ENCODE peak calls at places on chromosomes 16 and 17, in nine cellular contexts. M, A, D, P, E, Z, R, O and F are unnamed samples.

GRCh38 chr16:12661656-12662172 is 142.0 kb downstream of the CPPED1 start:
- DNase-seq in M (peak), A (peak), D (no peak), P (peak), E (no peak), Z (no peak), R (no peak), O (peak), F (no peak)

GRCh38 chr16:15427648-15428239 is 6.6 kb upstream of the BMERB1 start:
- DNase-seq in M (peak), A (peak), D (peak), P (peak), E (peak), Z (peak), R (peak), O (no peak), F (peak)

GRCh38 chr17:41019415-41019814 is 7.6 kb downstream of the KRTAP1-5 start:
- DNase-seq in M (no peak), A (no peak), D (no peak), P (no peak), E (no peak), Z (no peak), R (no peak), O (no peak), F (no peak)

GRCh38 chr17:80307994-80308671 is 47.5 kb downstream of the RNF213 start:
- DNase-seq in M (no peak), A (no peak), D (no peak), P (no peak), E (no peak), Z (no peak), R (no peak), O (no peak), F (no peak)

GRCh38 chr16:83015871-83016270 is 389.1 kb downstream of the CDH13 start:
- DNase-seq in M (no peak), A (no peak), D (no peak), P (no peak), E (no peak), Z (no peak), R (no peak), O (no peak), F (no peak)

GRCh38 chr16:14310519-14310991 is 239.4 kb downstream of the MRTFB start:
- DNase-seq in M (peak), A (no peak), D (no peak), P (peak), E (no peak), Z (peak), R (no peak), O (no peak), F (no peak)

GRCh38 chr17:50346313-50347086 is 574 bp downstream of the XYLT2 start:
- DNase-seq in M (no peak), A (peak), D (no peak), P (peak), E (peak), Z (peak), R (no peak), O (peak), F (no peak)

GRCh38 chr16:49369638-49370219 is 3.9 kb upstream of the C16orf78 start:
- DNase-seq in M (no peak), A (no peak), D (no peak), P (no peak), E (no peak), Z (no peak), R (no peak), O (no peak), F (no peak)

GRCh38 chr17:4893721-4894560 is 5.4 kb upstream of the C17orf107 start:
- DNase-seq in M (no peak), A (no peak), D (no peak), P (no peak), E (no peak), Z (no peak), R (no peak), O (no peak), F (no peak)

GRCh38 chr17:1779571-1780074 is 17.8 kb downstream of the SERPINF1 start:
- DNase-seq in M (peak), A (peak), D (peak), P (no peak), E (peak), Z (no peak), R (no peak), O (peak), F (peak)

GRCh38 chr17:14201087-14201486 is 35.6 kb downstream of the CDRT15 start:
- DNase-seq in M (peak), A (no peak), D (no peak), P (no peak), E (no peak), Z (no peak), R (no peak), O (no peak), F (no peak)

GRCh38 chr17:78965369-78965982 is 14.2 kb downstream of the LGALS3BP start:
- DNase-seq in M (no peak), A (no peak), D (no peak), P (no peak), E (no peak), Z (no peak), R (no peak), O (no peak), F (no peak)

GRCh38 chr17:50056217-50056960 is 479 bp downstream of the ITGA3 start:
- DNase-seq in M (peak), A (peak), D (peak), P (peak), E (peak), Z (peak), R (peak), O (no peak), F (peak)

GRCh38 chr17:27558341-27558740 is 72.6 kb upstream of the LGALS9 start:
- DNase-seq in M (no peak), A (no peak), D (no peak), P (no peak), E (no peak), Z (no peak), R (no peak), O (no peak), F (no peak)

GRCh38 chr16:67949645-67950044 is 5.7 kb upstream of the LCAT start:
- DNase-seq in M (no peak), A (no peak), D (no peak), P (no peak), E (peak), Z (no peak), R (no peak), O (no peak), F (no peak)
- TF ChIP-seq CTCF in M (no peak), A (no peak), D (no peak), P (no peak), E (no peak), Z (no peak), R (no peak), O (no peak), F (no peak)

DNA sequence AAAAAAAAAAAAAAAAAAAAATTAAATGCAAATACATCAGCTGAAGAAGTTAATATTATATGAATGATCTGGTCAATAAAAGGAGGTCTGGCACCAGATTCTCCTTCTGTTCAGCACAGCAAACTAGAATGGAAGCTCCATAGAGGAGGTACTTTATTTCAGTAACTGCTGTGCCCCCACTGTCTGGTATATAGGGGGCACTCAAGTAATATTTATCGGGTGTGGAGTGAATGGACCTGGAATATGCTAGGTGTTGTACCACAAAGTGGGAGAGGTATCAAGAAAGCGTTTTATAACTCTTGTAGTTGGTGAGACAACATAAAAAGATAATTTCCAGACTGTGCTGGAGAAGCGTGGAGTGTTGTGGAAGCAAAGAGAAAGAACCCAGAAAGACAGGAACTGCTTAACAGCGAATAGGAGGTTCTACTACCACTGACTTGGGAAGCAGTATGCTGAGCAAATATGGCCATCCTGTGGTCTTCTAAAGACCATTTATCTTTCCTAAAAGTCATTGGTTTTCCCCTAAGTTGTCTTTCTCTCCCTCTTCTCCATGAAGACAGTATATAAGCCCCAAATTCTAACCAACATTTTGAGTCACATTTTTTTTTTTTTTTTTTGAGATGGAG is 12.2 kb upstream of the PRKCA start:
- DNase-seq in M (no peak), A (no peak), D (no peak), P (no peak), E (no peak), Z (no peak), R (no peak), O (no peak), F (no peak)
- TF ChIP-seq CTCF in M (no peak), A (no peak), D (no peak), P (peak), E (peak), Z (no peak), R (no peak), O (no peak), F (peak)

GRCh38 chr17:32912218-32912897 is 15.6 kb upstream of the TMEM98 start:
- DNase-seq in M (peak), A (peak), D (peak), P (peak), E (peak), Z (no peak), R (no peak), O (no peak), F (peak)
- TF ChIP-seq CTCF in M (peak), A (no peak), D (no peak), P (no peak), E (no peak), Z (no peak), R (no peak), O (no peak), F (peak)

DNA sequence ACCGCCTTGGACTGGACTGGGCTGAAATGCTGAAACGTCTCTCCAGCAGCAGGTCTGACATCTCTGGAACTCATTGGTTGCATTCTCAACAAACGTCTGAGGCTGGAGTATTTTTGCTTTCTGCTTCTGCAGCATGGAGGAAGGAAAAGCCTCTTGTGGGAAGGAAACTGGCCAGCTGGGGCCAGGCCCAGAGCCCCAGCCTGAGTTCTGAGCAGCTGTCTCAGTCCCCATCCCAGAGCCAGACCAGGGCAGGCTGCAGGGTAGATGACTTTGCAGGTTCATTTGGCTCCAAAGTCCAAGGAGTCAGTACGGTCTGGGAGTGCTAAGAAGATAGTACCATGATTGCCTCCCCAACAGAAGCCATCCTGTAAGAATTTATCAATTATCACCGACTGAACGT is 18.2 kb downstream of the TEKT3 start:
- DNase-seq in M (no peak), A (no peak), D (no peak), P (no peak), E (no peak), Z (no peak), R (no peak), O (no peak), F (no peak)
- TF ChIP-seq CTCF in M (no peak), A (no peak), D (no peak), P (no peak), E (no peak), Z (no peak), R (no peak), O (no peak), F (no peak)

DNA sequence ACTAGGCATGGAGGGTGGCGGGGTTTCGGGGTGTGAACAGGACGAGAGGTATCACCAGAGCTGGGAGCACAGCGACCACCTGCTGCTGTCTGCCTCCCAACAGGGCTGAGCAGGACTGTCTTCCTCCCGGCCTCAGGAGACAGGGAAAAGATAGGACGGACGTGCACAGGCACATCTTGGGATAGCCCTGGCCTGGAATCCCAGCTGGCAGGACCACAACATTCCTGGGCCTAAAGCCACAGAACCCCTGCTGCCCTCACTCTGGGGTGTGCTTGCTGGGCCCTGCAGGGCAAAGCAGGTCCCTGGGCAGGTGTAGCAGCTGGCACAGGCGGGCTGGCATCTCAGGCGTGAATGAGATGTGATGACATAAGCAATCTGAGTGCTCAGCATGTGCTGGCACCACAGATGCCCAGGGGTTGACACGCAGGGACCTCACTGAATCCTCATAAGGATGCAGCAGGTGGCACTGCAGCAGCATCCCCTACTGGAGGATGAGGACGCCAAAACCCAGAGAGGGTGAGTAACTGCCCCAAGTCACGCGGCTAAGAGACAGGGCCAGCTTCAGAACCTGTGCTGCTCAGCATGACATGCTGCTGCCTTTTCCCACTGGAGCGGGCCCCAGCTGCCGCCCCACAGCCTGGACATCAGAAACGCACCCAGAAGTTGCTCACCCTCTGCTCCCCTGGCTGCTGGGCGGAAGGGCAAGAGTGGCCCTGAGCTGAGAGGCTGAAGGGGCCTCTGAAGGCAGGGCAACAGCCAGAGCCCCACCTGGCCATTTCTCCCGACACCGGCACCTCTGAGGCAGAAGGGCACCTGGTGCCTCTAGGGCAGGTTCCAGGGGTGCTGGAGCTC is 7.1 kb downstream of the CORO7 start:
- DNase-seq in M (no peak), A (no peak), D (no peak), P (no peak), E (peak), Z (no peak), R (peak), O (peak), F (no peak)
- TF ChIP-seq CTCF in M (no peak), A (no peak), D (no peak), P (peak), E (no peak), Z (no peak), R (peak), O (peak), F (peak)

GRCh38 chr16:78060787-78061186 is 38.4 kb downstream of the CLEC3A start:
- DNase-seq in M (no peak), A (no peak), D (no peak), P (no peak), E (no peak), Z (no peak), R (no peak), O (no peak), F (no peak)

GRCh38 chr16:78058165-78058564 is 35.8 kb downstream of the CLEC3A start:
- DNase-seq in M (no peak), A (no peak), D (no peak), P (no peak), E (no peak), Z (no peak), R (no peak), O (no peak), F (no peak)

GRCh38 chr16:78065344-78065743 is 34.1 kb upstream of the WWOX start:
- DNase-seq in M (no peak), A (no peak), D (no peak), P (no peak), E (no peak), Z (no peak), R (no peak), O (no peak), F (no peak)

DNA sequence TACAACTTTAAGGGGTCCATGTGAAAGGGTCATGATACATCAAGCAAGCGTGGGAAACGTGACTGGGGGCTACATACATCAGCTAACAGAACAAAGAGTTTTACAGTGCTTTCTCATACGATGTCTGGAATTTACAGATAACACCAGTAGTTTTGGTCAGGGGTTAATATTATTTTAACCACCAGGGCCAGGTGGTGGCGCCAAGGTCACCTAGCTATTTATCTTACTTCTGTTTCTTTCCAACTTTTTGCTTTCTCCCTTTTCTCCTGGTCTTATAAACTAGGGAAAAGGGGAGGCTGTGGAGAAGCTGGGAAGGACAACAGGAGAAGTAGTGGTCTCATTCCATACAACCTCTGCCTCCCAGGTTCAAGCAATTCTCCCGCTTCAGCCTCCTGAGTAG is 37.9 kb downstream of the CLEC3A start:
- DNase-seq in M (no peak), A (no peak), D (no peak), P (no peak), E (no peak), Z (no peak), R (no peak), O (no peak), F (no peak)
- TF ChIP-seq CTCF in M (no peak), A (no peak), D (no peak), P (no peak), E (no peak), Z (no peak), R (no peak), O (no peak), F (no peak)

GRCh38 chr17:35566955-35567354 is 6.3 kb upstream of the SLFN14 start:
- DNase-seq in M (no peak), A (peak), D (no peak), P (no peak), E (no peak), Z (no peak), R (no peak), O (no peak), F (no peak)
- TF ChIP-seq CTCF in M (no peak), A (no peak), D (no peak), P (no peak), E (no peak), Z (no peak), R (no peak), O (no peak), F (no peak)

DNA sequence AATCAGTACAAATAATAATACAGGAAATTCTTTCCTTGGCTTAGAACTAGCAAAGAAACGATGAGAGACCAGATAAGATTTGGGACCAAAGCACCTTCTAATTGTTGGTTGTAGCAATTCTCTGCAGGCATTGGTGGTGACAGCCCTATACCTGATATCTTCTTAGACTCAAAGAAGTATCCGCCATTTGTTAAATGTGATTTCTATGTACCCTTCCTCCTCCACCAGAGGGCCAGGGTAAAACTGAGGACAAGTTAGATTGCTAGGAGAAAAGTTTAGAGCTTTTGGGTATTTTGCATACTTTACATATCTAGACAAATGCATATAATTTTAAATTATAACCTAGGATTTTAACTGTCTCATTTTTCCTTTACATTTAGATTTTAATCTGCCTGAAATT is 304.3 kb downstream of the HS3ST4 start:
- DNase-seq in M (no peak), A (no peak), D (no peak), P (no peak), E (no peak), Z (no peak), R (no peak), O (no peak), F (no peak)
- TF ChIP-seq CTCF in M (no peak), A (no peak), D (no peak), P (peak), E (no peak), Z (no peak), R (no peak), O (no peak), F (peak)

GRCh38 chr16:63623551-63624039 is 1498.3 kb downstream of the CDH11 start:
- DNase-seq in M (no peak), A (no peak), D (no peak), P (no peak), E (no peak), Z (no peak), R (no peak), O (no peak), F (no peak)
- TF ChIP-seq CTCF in M (no peak), A (no peak), D (no peak), P (no peak), E (no peak), Z (no peak), R (no peak), O (no peak), F (no peak)

GRCh38 chr16:82004651-82005490 is 6.4 kb downstream of the SDR42E1 start:
- DNase-seq in M (no peak), A (no peak), D (no peak), P (no peak), E (no peak), Z (no peak), R (no peak), O (no peak), F (no peak)
- TF ChIP-seq CTCF in M (no peak), A (no peak), D (no peak), P (no peak), E (no peak), Z (no peak), R (no peak), O (no peak), F (no peak)